ENCODE peak calls at places on chromosomes 16 and 17, in five cellular contexts. X is mucosa of descending colon, N is ascending aorta, M is body of pancreas, V is prostate gland. L is an unnamed sample.

GRCh38 chr17:82900741-82901140 is 60.9 kb upstream of the ZNF750 start:
- DNase-seq in X (no peak), N (no peak), M (no peak), V (no peak), L (no peak)

GRCh38 chr16:30104492-30104891 is 8.5 kb upstream of the YPEL3 start:
- DNase-seq in X (peak; percentile 34), N (no peak), M (no peak), V (no peak), L (no peak)

GRCh38 chr17:49223517-49224197 is 6.9 kb downstream of the PHOSPHO1 start:
- DNase-seq in X (peak; percentile 84), N (no peak), M (peak; percentile 54), V (peak; percentile 13), L (no peak)

GRCh38 chr16:9007177-9007794 is 43.6 kb upstream of the USP7 start:
- DNase-seq in X (no peak), N (no peak), M (no peak), V (no peak), L (peak; percentile 38)

GRCh38 chr16:52731219-52731875 is 184.4 kb upstream of the TOX3 start:
- DNase-seq in X (no peak), N (no peak), M (no peak), V (no peak), L (no peak)

GRCh38 chr16:85491798-85492616 is 121.1 kb upstream of the GSE1 start:
- DNase-seq in X (peak; percentile 64), N (peak; percentile 58), M (peak; percentile 98), V (peak; percentile 94), L (no peak)

GRCh38 chr16:78686601-78687000 is 587.1 kb downstream of the WWOX start:
- DNase-seq in X (no peak), N (no peak), M (no peak), V (no peak), L (no peak)

GRCh38 chr17:63480826-63481487 is 4.1 kb downstream of the ACE start:
- DNase-seq in X (no peak), N (no peak), M (peak; percentile 25), V (no peak), L (no peak)

GRCh38 chr17:29216856-29217255 is 29.8 kb upstream of the CRYBA1 start:
- DNase-seq in X (no peak), N (no peak), M (no peak), V (no peak), L (no peak)

GRCh38 chr17:27496005-27496404 is 39.8 kb downstream of the KSR1 start:
- DNase-seq in X (no peak), N (no peak), M (no peak), V (no peak), L (no peak)

GRCh38 chr17:43006639-43007551 is at the start of gene IFI35:
- DNase-seq in X (peak; percentile 93), N (no peak), M (peak; percentile 89), V (peak; percentile 85), L (peak; percentile 56)

GRCh38 chr17:737561-738113 is 5.2 kb downstream of the TLCD3A start:
- DNase-seq in X (no peak), N (no peak), M (no peak), V (no peak), L (no peak)

GRCh38 chr16:79253100-79253631 is 347.4 kb downstream of the MAF start:
- DNase-seq in X (peak; percentile 53), N (no peak), M (peak; percentile 37), V (no peak), L (no peak)

GRCh38 chr16:81632392-81633146 is 146.5 kb upstream of the PLCG2 start:
- DNase-seq in X (peak; percentile 47), N (peak; percentile 50), M (no peak), V (no peak), L (no peak)

GRCh38 chr16:81547194-81547918 is 102.7 kb downstream of the CMIP start:
- DNase-seq in X (no peak), N (no peak), M (no peak), V (no peak), L (no peak)

GRCh38 chr16:3013491-3013951 is 798 bp downstream of the CLDN9 start:
- DNase-seq in X (no peak), N (no peak), M (no peak), V (no peak), L (no peak)

GRCh38 chr17:75471207-75471606 is 14.8 kb downstream of the TMEM94 start:
- DNase-seq in X (no peak), N (no peak), M (no peak), V (no peak), L (no peak)

GRCh38 chr17:81285179-81285878 is 9.8 kb downstream of the SLC38A10 start:
- DNase-seq in X (peak; percentile 61), N (peak; percentile 51), M (peak; percentile 44), V (no peak), L (no peak)

GRCh38 chr16:381788-382717 is at the start of gene PGAP6:
- DNase-seq in X (peak; percentile 83), N (no peak), M (peak; percentile 81), V (peak; percentile 67), L (no peak)

GRCh38 chr17:76271669-76272540 is 6.8 kb downstream of the UBALD2 start:
- DNase-seq in X (peak; percentile 78), N (no peak), M (peak; percentile 80), V (no peak), L (no peak)

GRCh38 chr16:56426585-56426984 is 1.2 kb upstream of the AMFR start:
- DNase-seq in X (no peak), N (no peak), M (no peak), V (no peak), L (no peak)

GRCh38 chr17:5115673-5116651 is at the start of gene USP6:
- DNase-seq in X (peak; percentile 24), N (no peak), M (no peak), V (no peak), L (no peak)

GRCh38 chr16:14309906-14310305 is 238.8 kb downstream of the MRTFB start:
- DNase-seq in X (no peak), N (no peak), M (no peak), V (no peak), L (no peak)

GRCh38 chr16:28162326-28162877 is 49.4 kb downstream of the XPO6 start:
- DNase-seq in X (no peak), N (no peak), M (no peak), V (no peak), L (no peak)

GRCh38 chr16:77897831-77898540 is 109.6 kb downstream of the VAT1L start:
- DNase-seq in X (no peak), N (no peak), M (no peak), V (no peak), L (no peak)

GRCh38 chr17:8220783-8221662 is 10.6 kb upstream of the AURKB start:
- DNase-seq in X (peak; percentile 91), N (peak; percentile 80), M (peak; percentile 95), V (peak; percentile 94), L (peak; percentile 72)

GRCh38 chr16:83004868-83005652 is 378.3 kb downstream of the CDH13 start:
- DNase-seq in X (no peak), N (no peak), M (no peak), V (no peak), L (no peak)

GRCh38 chr17:44829558-44830358 is at the start of gene GJC1:
- DNase-seq in X (no peak), N (no peak), M (no peak), V (no peak), L (no peak)

GRCh38 chr16:740764-741505 is at the start of gene CIAO3:
- DNase-seq in X (peak; percentile 94), N (peak; percentile 53), M (peak; percentile 93), V (peak; percentile 78), L (peak; percentile 71)

GRCh38 chr17:45771473-45771959 is 12.6 kb upstream of the CRHR1 start:
- DNase-seq in X (no peak), N (no peak), M (no peak), V (no peak), L (no peak)

GRCh38 chr17:5264930-5265329 is 17.2 kb upstream of the RABEP1 start:
- DNase-seq in X (no peak), N (no peak), M (no peak), V (no peak), L (no peak)

GRCh38 chr17:18185391-18185790 is 1.8 kb downstream of the ALKBH5 start:
- DNase-seq in X (no peak), N (no peak), M (no peak), V (no peak), L (no peak)

GRCh38 chr17:68491864-68492263 is 20.4 kb upstream of the PRKAR1A start:
- DNase-seq in X (peak; percentile 66), N (no peak), M (peak; percentile 80), V (peak; percentile 24), L (no peak)
- H3K4me3 ChIP-seq in X (no peak overlapping the region), N (no peak overlapping the region), M (no peak overlapping the region), V (no peak overlapping the region), L (no peak overlapping the region)

GRCh38 chr17:79810138-79811027 is 13.5 kb upstream of the CBX8 start:
- DNase-seq in X (peak; percentile 88), N (no peak), M (peak; percentile 84), V (peak; percentile 84), L (peak; percentile 30)

GRCh38 chr17:79812206-79812968 is 15.5 kb upstream of the CBX8 start:
- DNase-seq in X (peak; percentile 42), N (no peak), M (no peak), V (no peak), L (no peak)

GRCh38 chr17:79811888-79812205 is 15.0 kb upstream of the CBX8 start:
- DNase-seq in X (peak; percentile 55), N (no peak), M (no peak), V (no peak), L (no peak)

GRCh38 chr17:79809530-79810137 is 12.8 kb upstream of the CBX8 start:
- DNase-seq in X (peak; percentile 70), N (no peak), M (peak; percentile 67), V (no peak), L (no peak)

GRCh38 chr17:79811036-79811887 is 14.4 kb upstream of the CBX8 start:
- DNase-seq in X (peak; percentile 66), N (no peak), M (peak; percentile 55), V (no peak), L (no peak)
- H3K4me3 ChIP-seq in X (no peak overlapping the region), N (no peak overlapping the region), M (no peak overlapping the region), V (no peak overlapping the region), L (no peak overlapping the region)

GRCh38 chr17:19725486-19725885 is 9.1 kb upstream of the SLC47A2 start:
- DNase-seq in X (no peak), N (no peak), M (no peak), V (no peak), L (no peak)
- H3K4me3 ChIP-seq in X (no peak overlapping the region), N (no peak overlapping the region), M (no peak overlapping the region), V (no peak overlapping the region), L (no peak overlapping the region)

GRCh38 chr16:62543516-62543915 is 507.3 kb upstream of the CDH8 start:
- DNase-seq in X (no peak), N (no peak), M (no peak), V (no peak), L (no peak)

GRCh38 chr16:62545039-62545438 is 508.8 kb upstream of the CDH8 start:
- DNase-seq in X (no peak), N (no peak), M (no peak), V (no peak), L (no peak)

GRCh38 chr16:62549875-62550274 is 513.6 kb upstream of the CDH8 start:
- DNase-seq in X (no peak), N (no peak), M (no peak), V (no peak), L (no peak)

DNA sequence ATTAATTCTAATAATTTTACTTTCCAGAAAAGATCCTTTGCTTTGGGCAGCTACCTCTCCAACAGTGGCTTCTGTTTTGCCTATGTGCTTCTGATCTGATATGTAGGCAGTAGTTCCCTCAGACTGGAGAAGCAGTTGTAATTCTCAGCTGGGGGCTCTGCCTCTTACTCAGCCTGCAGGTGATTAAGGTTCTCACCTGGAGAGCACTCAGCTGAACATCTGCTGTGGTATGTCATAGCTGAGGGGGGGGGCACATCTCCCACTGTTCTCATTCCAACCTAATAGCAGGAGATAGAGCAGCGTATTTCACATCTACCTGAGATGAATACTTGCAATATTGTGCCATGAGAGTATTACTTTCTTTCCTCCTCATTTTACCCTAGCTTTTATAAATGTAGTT is 511.9 kb upstream of the CDH8 start:
- DNase-seq in X (no peak), N (no peak), M (no peak), V (no peak), L (no peak)
- H3K4me3 ChIP-seq in X (no peak overlapping the region), N (no peak overlapping the region), M (no peak overlapping the region), V (no peak overlapping the region), L (no peak overlapping the region)